ENCODE peak calls at places on chromosomes 12 and 14, in five cellular contexts. N is foreskin fibroblast, S is dorsolateral prefrontal cortex, L is AG09309, A is B cell. F is an unnamed sample.

GRCh38 chr12:724194-724855 is 28.1 kb upstream of the WNK1 start:
- DNase-seq in N (peak; percentile 22), S (no peak), L (no peak), A (no peak), F (peak; percentile 59)

GRCh38 chr12:1777798-1778197 is 42.6 kb upstream of the LRTM2 start:
- DNase-seq in N (peak; percentile 83), S (no peak), L (peak; percentile 46), A (no peak), F (no peak)

GRCh38 chr14:33657478-33657877 is 293.4 kb downstream of the EGLN3 start:
- DNase-seq in N (peak; percentile 60), S (no peak), L (no peak), A (no peak), F (no peak)

GRCh38 chr12:16385779-16386646 is 38.6 kb downstream of the MGST1 start:
- DNase-seq in N (peak; percentile 75), S (peak; percentile 37), L (peak; percentile 3), A (no peak), F (no peak)

GRCh38 chr14:100062602-100063001 is 2.6 kb upstream of the EVL start:
- DNase-seq in N (no peak), S (no peak), L (no peak), A (no peak), F (peak; percentile 75)

GRCh38 chr12:94620611-94621010 is 29.7 kb downstream of the TMCC3 start:
- DNase-seq in N (no peak), S (no peak), L (no peak), A (no peak), F (no peak)

GRCh38 chr12:89311703-89312293 is 40.5 kb downstream of the DUSP6 start:
- DNase-seq in N (no peak), S (no peak), L (no peak), A (no peak), F (no peak)

GRCh38 chr12:113208041-113208934 is 13.0 kb upstream of the TPCN1 start:
- DNase-seq in N (peak; percentile 84), S (no peak), L (no peak), A (peak; percentile 86), F (peak; percentile 94)

GRCh38 chr12:25130741-25131188 is 64.2 kb downstream of the DNAI7 start:
- DNase-seq in N (peak; percentile 61), S (no peak), L (peak; percentile 23), A (peak; percentile 50), F (no peak)

GRCh38 chr12:130879781-130880389 is 8.0 kb downstream of the RAN start:
- DNase-seq in N (no peak), S (no peak), L (no peak), A (no peak), F (peak; percentile 41)

GRCh38 chr12:95118788-95119179 is 45.4 kb upstream of the NR2C1 start:
- DNase-seq in N (no peak), S (no peak), L (no peak), A (no peak), F (no peak)

GRCh38 chr14:49940805-49941421 is 48.0 kb downstream of the ARF6 start:
- DNase-seq in N (peak; percentile 61), S (no peak), L (peak; percentile 32), A (no peak), F (no peak)

GRCh38 chr12:8609061-8609570 is 3.5 kb downstream of the AICDA start:
- DNase-seq in N (peak; percentile 66), S (no peak), L (peak; percentile 23), A (peak; percentile 19), F (peak; percentile 16)

GRCh38 chr12:59626382-59626781 is 30.6 kb downstream of the SLC16A7 start:
- DNase-seq in N (peak; percentile 46), S (no peak), L (peak; percentile 5), A (no peak), F (no peak)

GRCh38 chr14:48614003-48614402 is 938.6 kb upstream of the MDGA2 start:
- DNase-seq in N (no peak), S (no peak), L (no peak), A (no peak), F (no peak)

GRCh38 chr12:103836345-103836744 is 4.7 kb downstream of the NT5DC3 start:
- DNase-seq in N (no peak), S (no peak), L (no peak), A (no peak), F (no peak)

GRCh38 chr14:75537071-75537470 is 14.8 kb downstream of the BATF start:
- DNase-seq in N (peak; percentile 47), S (no peak), L (no peak), A (no peak), F (no peak)

GRCh38 chr12:6701078-6701768 is 608 bp upstream of the PIANP start:
- DNase-seq in N (no peak), S (no peak), L (no peak), A (no peak), F (no peak)

GRCh38 chr14:75689012-75689411 is 28.0 kb downstream of the TTLL5 start:
- DNase-seq in N (peak; percentile 50), S (no peak), L (peak; percentile 18), A (no peak), F (no peak)

DNA sequence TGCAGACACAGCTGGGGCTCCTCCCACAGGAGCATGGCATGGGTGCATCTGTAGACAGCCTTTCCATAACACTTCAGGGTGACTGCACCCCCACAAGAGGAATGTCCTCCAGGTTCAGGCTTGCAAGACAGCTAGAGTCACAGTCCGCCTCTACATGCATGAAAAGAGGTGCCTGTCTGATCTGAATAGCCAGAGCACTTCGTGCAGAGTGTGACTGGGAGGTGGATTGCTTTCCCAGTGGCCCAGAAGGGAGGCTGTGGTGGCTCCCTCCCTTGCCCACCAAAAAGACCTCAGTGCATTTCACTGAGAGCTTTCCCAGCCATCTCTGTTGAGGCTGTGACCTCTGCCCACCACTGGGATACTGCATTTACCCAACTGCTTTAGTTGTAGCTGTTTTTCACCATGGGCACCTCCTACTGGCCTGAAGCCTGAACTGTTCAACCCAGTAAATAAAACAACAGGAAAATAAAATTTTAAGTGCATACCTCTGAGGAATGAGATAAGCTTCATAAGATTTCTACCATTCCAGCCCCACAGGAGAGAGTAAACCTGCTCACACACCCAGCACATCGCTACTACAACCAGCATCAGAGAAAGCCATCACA is 14.1 kb downstream of the CEP128 start:
- DNase-seq in N (no peak), S (no peak), L (no peak), A (no peak), F (no peak)
- TF ChIP-seq CTCF in N (no peak), S (no peak), L (peak; percentile 1), A (no peak), F (no peak)

GRCh38 chr12:61654698-61655097 is 605.5 kb upstream of the USP15 start:
- DNase-seq in N (peak; percentile 3), S (no peak), L (no peak), A (no peak), F (no peak)
- TF ChIP-seq CTCF in N (peak; percentile 8), S (peak; percentile 35), L (no peak), A (no peak), F (no peak)

GRCh38 chr12:71900091-71900490 is 38.6 kb upstream of the TPH2 start:
- DNase-seq in N (peak; percentile 27), S (no peak), L (no peak), A (no peak), F (no peak)
- TF ChIP-seq CTCF in N (peak; percentile 31), S (peak; percentile 32), L (peak; percentile 29), A (no peak), F (no peak)

DNA sequence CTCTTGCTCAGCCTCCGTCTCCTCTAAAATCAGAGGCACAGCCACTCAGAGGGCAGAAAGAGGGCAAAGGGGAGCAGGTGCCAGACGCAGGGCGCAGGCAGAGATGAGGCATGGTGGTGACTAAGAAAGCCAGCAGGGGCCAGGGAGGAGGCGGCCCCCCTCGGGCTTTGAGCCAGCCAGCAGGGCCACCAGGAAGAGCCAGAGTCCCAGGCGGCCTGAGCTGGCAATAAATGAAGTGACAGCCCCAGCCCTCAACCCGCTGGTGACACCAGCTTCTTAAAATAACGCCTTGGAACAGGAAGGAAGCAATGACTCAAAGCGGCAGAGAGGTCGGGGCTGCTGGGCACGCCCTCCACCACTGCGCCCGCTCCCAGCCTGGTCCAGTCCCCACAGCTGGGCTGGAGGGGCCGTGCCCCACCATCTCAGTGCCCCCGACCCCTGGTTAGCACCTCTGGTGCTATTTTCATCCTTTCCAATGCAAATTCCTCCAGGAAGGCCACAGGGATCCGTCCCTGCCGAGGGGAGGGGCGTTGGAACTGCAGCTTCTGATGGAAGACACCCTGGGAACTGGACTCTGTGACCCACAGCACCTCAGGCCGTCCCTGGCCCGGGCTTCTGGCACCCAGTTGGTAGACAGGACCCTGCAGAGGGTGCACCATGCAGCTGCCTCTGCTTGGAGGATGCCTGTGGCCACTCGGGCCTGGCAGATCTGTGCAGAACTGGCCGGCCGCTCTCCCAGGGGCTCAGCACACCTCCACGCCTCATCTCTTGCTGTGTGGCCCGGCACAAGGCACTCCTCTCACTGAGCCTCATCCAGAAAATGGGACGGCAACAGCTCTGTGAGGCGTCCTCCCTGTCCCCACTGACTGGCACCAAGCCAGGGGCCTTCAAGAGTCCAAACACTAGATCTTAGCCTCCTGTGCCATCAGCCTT is 113.7 kb downstream of the NCOR2 start:
- DNase-seq in N (peak; percentile 90), S (no peak), L (no peak), A (peak; percentile 84), F (peak; percentile 94)
- TF ChIP-seq CTCF in N (no peak), S (no peak), L (no peak), A (peak; percentile 28), F (no peak)

DNA sequence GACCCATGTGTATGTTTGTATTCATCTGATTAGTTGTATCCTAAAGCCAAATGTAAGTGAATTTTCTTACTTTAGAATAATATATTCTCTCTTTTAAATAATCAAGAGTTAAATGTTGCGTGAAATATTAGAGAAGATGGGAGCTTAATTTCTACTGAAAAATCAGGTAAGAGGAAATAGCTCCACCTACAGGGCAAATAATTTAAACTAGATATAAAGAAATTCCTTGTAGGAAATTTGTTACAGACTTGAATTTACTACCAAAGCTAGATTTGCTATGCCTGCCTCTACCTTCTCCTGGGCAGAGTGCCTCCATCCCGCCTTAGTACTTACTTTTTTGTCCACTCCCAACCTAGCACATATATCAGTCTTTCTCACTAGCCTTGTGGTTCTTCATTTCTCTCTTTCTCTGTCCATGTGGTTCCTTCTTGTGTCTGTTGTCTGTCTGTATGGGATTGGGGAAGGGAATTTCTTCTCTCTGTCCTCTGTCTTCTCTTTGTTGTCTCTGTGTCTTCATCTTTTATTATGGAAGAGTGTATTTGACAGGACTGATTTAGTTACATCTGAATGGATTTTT is 44.7 kb downstream of the PALS1 start:
- DNase-seq in N (peak; percentile 56), S (no peak), L (peak; percentile 31), A (peak; percentile 39), F (no peak)
- TF ChIP-seq CTCF in N (peak; percentile 27), S (peak; percentile 76), L (no peak), A (peak; percentile 85), F (peak; percentile 82)

GRCh38 chr12:91163116-91163515 is 19.5 kb downstream of the DCN start:
- DNase-seq in N (no peak), S (no peak), L (no peak), A (no peak), F (no peak)
- TF ChIP-seq CTCF in N (no peak), S (no peak), L (no peak), A (no peak), F (no peak)

GRCh38 chr12:108559748-108560147 is 1.2 kb downstream of the SART3 start:
- DNase-seq in N (no peak), S (no peak), L (no peak), A (no peak), F (no peak)
- TF ChIP-seq CTCF in N (no peak), S (no peak), L (peak; percentile 4), A (no peak), F (no peak)

GRCh38 chr14:22847661-22848341 is 11.4 kb downstream of the MMP14 start:
- DNase-seq in N (peak; percentile 85), S (no peak), L (no peak), A (no peak), F (no peak)
- TF ChIP-seq CTCF in N (peak; percentile 14), S (no peak), L (peak; percentile 3), A (no peak), F (no peak)

GRCh38 chr12:116737774-116738657 is at the start of the genes RNFT2 and SPRING1:
- DNase-seq in N (peak; percentile 100), S (peak; percentile 100), L (peak; percentile 97), A (peak; percentile 98), F (peak; percentile 99)
- TF ChIP-seq CTCF in N (no peak), S (peak; percentile 23), L (no peak), A (peak; percentile 7), F (no peak)

F was measured in activated CD8-positive, alpha-beta T cell treated with anti-CD3 and anti-CD28 coated beads for 36 hours.